ENCODE peak calls at places on chromosomes 2 and 18, in ten cellular contexts. O, S, L, J, K, N, B, M, E and Q are unnamed samples.

GRCh38 chr2:100033976-100034375 is 108.4 kb downstream of the AFF3 start:
- DNase-seq in O (no peak), S (no peak), L (no peak), J (no peak), K (no peak), N (no peak), B (no peak), M (no peak), E (no peak), Q (no peak)

GRCh38 chr2:136212426-136213378 is 94.8 kb upstream of the CXCR4 start:
- DNase-seq in O (no peak), S (no peak), L (no peak), J (no peak), K (no peak), N (peak), B (no peak), M (no peak), E (no peak), Q (no peak)

GRCh38 chr2:9778012-9778411 is 65.3 kb upstream of the TAF1B start:
- DNase-seq in O (no peak), S (peak), L (peak), J (no peak), K (peak), N (no peak), B (no peak), M (peak), E (no peak), Q (no peak)

GRCh38 chr2:72573232-72573631 is 252.6 kb downstream of the EXOC6B start:
- DNase-seq in O (no peak), S (no peak), L (no peak), J (no peak), K (no peak), N (no peak), B (no peak), M (no peak), E (no peak), Q (no peak)

GRCh38 chr2:38523728-38524437 is 78.8 kb downstream of the HNRNPLL start:
- DNase-seq in O (no peak), S (no peak), L (no peak), J (no peak), K (no peak), N (no peak), B (no peak), M (no peak), E (no peak), Q (no peak)

GRCh38 chr18:48811401-48811800 is 139.4 kb downstream of the SMAD7 start:
- DNase-seq in O (no peak), S (no peak), L (no peak), J (no peak), K (no peak), N (no peak), B (no peak), M (no peak), E (no peak), Q (no peak)

GRCh38 chr2:226211439-226211838 is 588.2 kb downstream of the IRS1 start:
- DNase-seq in O (no peak), S (no peak), L (no peak), J (no peak), K (peak), N (no peak), B (no peak), M (no peak), E (no peak), Q (no peak)

GRCh38 chr18:7177131-7177744 is 53.7 kb upstream of the LRRC30 start:
- DNase-seq in O (no peak), S (no peak), L (peak), J (peak), K (peak), N (peak), B (no peak), M (peak), E (no peak), Q (peak)

GRCh38 chr2:11558206-11558886 is 24.5 kb downstream of the GREB1 start:
- DNase-seq in O (no peak), S (no peak), L (no peak), J (no peak), K (no peak), N (no peak), B (no peak), M (no peak), E (no peak), Q (no peak)

GRCh38 chr2:28687640-28688039 is 64.0 kb upstream of the PPP1CB start:
- DNase-seq in O (no peak), S (no peak), L (no peak), J (no peak), K (no peak), N (no peak), B (no peak), M (no peak), E (no peak), Q (no peak)

GRCh38 chr18:11494093-11494492 is 115.3 kb upstream of the SLC35G4 start:
- DNase-seq in O (no peak), S (no peak), L (no peak), J (no peak), K (peak), N (no peak), B (no peak), M (no peak), E (no peak), Q (no peak)

GRCh38 chr18:73509460-73509859 is 638.2 kb downstream of the FBXO15 start:
- DNase-seq in O (no peak), S (no peak), L (no peak), J (no peak), K (peak), N (no peak), B (no peak), M (no peak), E (no peak), Q (no peak)

GRCh38 chr2:146986161-146986560 is 858.7 kb upstream of the ACVR2A start:
- DNase-seq in O (no peak), S (no peak), L (no peak), J (no peak), K (no peak), N (no peak), B (no peak), M (no peak), E (no peak), Q (no peak)

GRCh38 chr2:101830146-101830545 is 132.6 kb downstream of the MAP4K4 start:
- DNase-seq in O (no peak), S (no peak), L (no peak), J (no peak), K (no peak), N (no peak), B (no peak), M (no peak), E (no peak), Q (no peak)

GRCh38 chr2:138293045-138293444 is 208.5 kb upstream of the SPOPL start:
- DNase-seq in O (no peak), S (no peak), L (no peak), J (no peak), K (no peak), N (no peak), B (no peak), M (no peak), E (no peak), Q (no peak)

GRCh38 chr18:46315187-46315586 is 211.0 kb downstream of the HAUS1 start:
- DNase-seq in O (no peak), S (no peak), L (no peak), J (no peak), K (no peak), N (no peak), B (no peak), M (no peak), E (no peak), Q (no peak)

GRCh38 chr2:189581354-189582139 is 961 bp upstream of the SLC40A1 start:
- DNase-seq in O (no peak), S (peak), L (no peak), J (no peak), K (peak), N (peak), B (no peak), M (no peak), E (no peak), Q (no peak)

GRCh38 chr18:9120796-9121195 is 15.8 kb upstream of the ANKRD12 start:
- DNase-seq in O (no peak), S (no peak), L (no peak), J (no peak), K (no peak), N (no peak), B (no peak), M (no peak), E (no peak), Q (no peak)

GRCh38 chr2:177211602-177212105 is 940 bp upstream of the HNRNPA3 start:
- DNase-seq in O (no peak), S (no peak), L (no peak), J (no peak), K (no peak), N (no peak), B (no peak), M (no peak), E (no peak), Q (no peak)

GRCh38 chr2:239626971-239627598 is 226.3 kb upstream of the HDAC4 start:
- DNase-seq in O (no peak), S (no peak), L (no peak), J (no peak), K (no peak), N (no peak), B (no peak), M (no peak), E (no peak), Q (no peak)

GRCh38 chr2:229348135-229348534 is 77.0 kb upstream of the PID1 start:
- DNase-seq in O (no peak), S (no peak), L (no peak), J (no peak), K (peak), N (no peak), B (no peak), M (no peak), E (no peak), Q (no peak)

GRCh38 chr2:238456966-238457926 is 30.5 kb downstream of the ASB1 start:
- DNase-seq in O (no peak), S (no peak), L (no peak), J (no peak), K (no peak), N (no peak), B (no peak), M (no peak), E (no peak), Q (no peak)

GRCh38 chr2:15645720-15646385 is 54.2 kb downstream of the DDX1 start:
- DNase-seq in O (no peak), S (no peak), L (no peak), J (no peak), K (no peak), N (no peak), B (no peak), M (no peak), E (no peak), Q (no peak)

GRCh38 chr2:105652014-105652796 is 92.5 kb upstream of the NCK2 start:
- DNase-seq in O (no peak), S (no peak), L (no peak), J (no peak), K (no peak), N (no peak), B (no peak), M (no peak), E (no peak), Q (no peak)

GRCh38 chr2:233267516-233268245 is 16.2 kb downstream of the ATG16L1 start:
- DNase-seq in O (no peak), S (no peak), L (no peak), J (no peak), K (no peak), N (peak), B (peak), M (no peak), E (no peak), Q (no peak)

GRCh38 chr2:187499941-187500532 is 52.0 kb upstream of the CALCRL start:
- DNase-seq in O (no peak), S (no peak), L (peak), J (peak), K (peak), N (peak), B (no peak), M (peak), E (no peak), Q (peak)

GRCh38 chr2:217434183-217434620 is 568.6 kb downstream of the TNS1 start:
- DNase-seq in O (peak), S (peak), L (peak), J (peak), K (peak), N (peak), B (no peak), M (peak), E (peak), Q (peak)

GRCh38 chr18:13320891-13321425 is 102.4 kb downstream of the LDLRAD4 start:
- DNase-seq in O (no peak), S (no peak), L (no peak), J (no peak), K (no peak), N (no peak), B (no peak), M (peak), E (no peak), Q (peak)

GRCh38 chr2:226478121-226478809 is 321.4 kb downstream of the IRS1 start:
- DNase-seq in O (no peak), S (peak), L (no peak), J (peak), K (peak), N (no peak), B (no peak), M (no peak), E (peak), Q (peak)

GRCh38 chr2:158890296-158890905 is 78.0 kb upstream of the TANC1 start:
- DNase-seq in O (no peak), S (no peak), L (no peak), J (no peak), K (peak), N (no peak), B (no peak), M (no peak), E (no peak), Q (no peak)

GRCh38 chr2:11812466-11813100 is 66.2 kb downstream of the LPIN1 start:
- DNase-seq in O (no peak), S (no peak), L (no peak), J (no peak), K (no peak), N (no peak), B (no peak), M (no peak), E (no peak), Q (no peak)

GRCh38 chr2:105761931-105762515 is 17.3 kb downstream of the NCK2 start:
- DNase-seq in O (no peak), S (no peak), L (no peak), J (no peak), K (no peak), N (no peak), B (no peak), M (no peak), E (no peak), Q (no peak)

GRCh38 chr2:42098571-42099430 is 51.0 kb downstream of the PKDCC start:
- DNase-seq in O (no peak), S (no peak), L (no peak), J (peak), K (no peak), N (no peak), B (no peak), M (no peak), E (peak), Q (no peak)

GRCh38 chr18:63477972-63478371 is 1.2 kb downstream of the SERPINB5 start:
- DNase-seq in O (no peak), S (no peak), L (no peak), J (no peak), K (peak), N (no peak), B (no peak), M (no peak), E (no peak), Q (no peak)

GRCh38 chr2:161250864-161251436 is 57.3 kb upstream of the PSMD14 start:
- DNase-seq in O (no peak), S (no peak), L (peak), J (no peak), K (peak), N (no peak), B (no peak), M (peak), E (no peak), Q (peak)

GRCh38 chr2:46275995-46276394 is 21.2 kb upstream of the EPAS1 start:
- DNase-seq in O (no peak), S (peak), L (no peak), J (peak), K (peak), N (peak), B (no peak), M (no peak), E (no peak), Q (no peak)

GRCh38 chr18:63664571-63664970 is 2.9 kb upstream of the SERPINB3 start:
- DNase-seq in O (no peak), S (no peak), L (no peak), J (no peak), K (no peak), N (no peak), B (no peak), M (no peak), E (no peak), Q (no peak)

GRCh38 chr2:85421706-85422457 is 3.4 kb downstream of the SH2D6 start:
- DNase-seq in O (no peak), S (no peak), L (no peak), J (no peak), K (no peak), N (no peak), B (no peak), M (no peak), E (no peak), Q (no peak)

GRCh38 chr2:201964011-201964410 is 69.6 kb upstream of the FZD7 start:
- DNase-seq in O (no peak), S (no peak), L (no peak), J (no peak), K (no peak), N (no peak), B (no peak), M (no peak), E (no peak), Q (no peak)